ENCODE peak calls at places on chromosome 4, in four cellular contexts. X is astrocyte; L is stimulated activated CD4-positive, alpha-beta T cell treated with anti-CD3 and anti-CD28 coated beads, Interleukin-2, amount 100 ng/mL, for 24 hours; B is progenitor cell of endocrine pancreas. P is an unnamed sample.

GRCh38 chr4:25233737-25234389 is at the start of gene PI4K2B:
- DNase-seq in B (peak), L (peak), X (peak), P (peak)

GRCh38 chr4:38590017-38590416 is 74.0 kb upstream of the KLF3 start:
- DNase-seq in X (no peak), B (no peak), L (no peak), P (no peak)

GRCh38 chr4:140448830-140449229 is 21.4 kb upstream of the CLGN start:
- DNase-seq in X (peak), B (no peak), L (no peak), P (no peak)

GRCh38 chr4:152479428-152480026 is 56.4 kb downstream of the FBXW7 start:
- DNase-seq in B (no peak), X (peak), L (no peak), P (no peak)

GRCh38 chr4:113222431-113222979 is 173.1 kb downstream of the ANK2 start:
- DNase-seq in L (no peak), X (peak), B (no peak), P (no peak)

GRCh38 chr4:153152453-153153338 is 51.5 kb upstream of the TRIM2 start:
- DNase-seq in X (peak), B (peak), L (peak), P (peak)

GRCh38 chr4:139247656-139248238 is 32.3 kb downstream of the MGARP start:
- DNase-seq in X (no peak), B (no peak), L (no peak), P (no peak)

GRCh38 chr4:100366213-100366612 is 151.6 kb downstream of the EMCN start:
- DNase-seq in X (peak), L (no peak), B (no peak), P (no peak)

GRCh38 chr4:86453044-86453501 is 93.2 kb upstream of the MAPK10 start:
- DNase-seq in L (no peak), B (no peak), X (peak), P (no peak)

GRCh38 chr4:185232370-185232769 is 23.0 kb downstream of the SNX25 start:
- DNase-seq in L (no peak), B (no peak), X (peak), P (no peak)

GRCh38 chr4:21992330-21992729 is 43.8 kb upstream of the KCNIP4 start:
- DNase-seq in B (no peak), L (no peak), X (peak), P (no peak)

GRCh38 chr4:102439835-102440234 is 61.3 kb upstream of the NFKB1 start:
- DNase-seq in X (peak), B (no peak), L (no peak), P (no peak)

GRCh38 chr4:14744346-14744745 is 257.9 kb upstream of the CPEB2 start:
- DNase-seq in X (no peak), B (no peak), L (no peak), P (no peak)

GRCh38 chr4:143411527-143412480 is 75.1 kb downstream of the GAB1 start:
- DNase-seq in L (no peak), X (peak), B (no peak), P (no peak)

GRCh38 chr4:128517739-128518510 is 230.3 kb upstream of the PGRMC2 start:
- DNase-seq in X (peak), B (no peak), L (no peak), P (no peak)

GRCh38 chr4:167100120-167100519 is 134.2 kb downstream of the SPOCK3 start:
- DNase-seq in L (no peak), B (no peak), X (peak), P (no peak)

GRCh38 chr4:93791570-93792195 is 36.9 kb upstream of the ATOH1 start:
- DNase-seq in X (peak), B (peak), L (peak), P (peak)

GRCh38 chr4:123352966-123353365 is 43.6 kb upstream of the SPRY1 start:
- DNase-seq in X (no peak), L (no peak), B (no peak), P (no peak)

GRCh38 chr4:153326513-153326912 is 18.0 kb upstream of the MND1 start:
- DNase-seq in X (peak), B (no peak), L (no peak), P (no peak)

GRCh38 chr4:122826596-122827257 is at the start of gene FGF2:
- DNase-seq in X (peak), B (peak), L (peak), P (peak)

GRCh38 chr4:17068885-17069284 is 170.4 kb upstream of the LDB2 start:
- DNase-seq in X (peak), B (no peak), L (no peak), P (no peak)

GRCh38 chr4:6322761-6323566 is 53.3 kb downstream of the WFS1 start:
- DNase-seq in X (no peak), L (no peak), B (no peak), P (no peak)

GRCh38 chr4:145081756-145082155 is 16.2 kb downstream of the ANAPC10 start:
- DNase-seq in L (no peak), X (no peak), B (no peak), P (no peak)

GRCh38 chr4:26459756-26460530 is 30.3 kb downstream of the CCKAR start:
- DNase-seq in X (peak), L (no peak), B (no peak), P (no peak)

GRCh38 chr4:112521123-112522116 is 5.4 kb upstream of the NEUROG2 start:
- DNase-seq in X (no peak), L (peak), B (no peak), P (no peak)

GRCh38 chr4:73904491-73904890 is 35.3 kb downstream of the CXCL1 start:
- DNase-seq in X (peak), B (no peak), L (no peak), P (no peak)

GRCh38 chr4:143352052-143352451 is 15.4 kb downstream of the GAB1 start:
- DNase-seq in L (no peak), B (no peak), X (peak), P (no peak)

GRCh38 chr4:150909116-150909515 is 106.0 kb downstream of the LRBA start:
- DNase-seq in L (no peak), X (no peak), B (no peak), P (no peak)

GRCh38 chr4:23788460-23788859 is 101.4 kb downstream of the PPARGC1A start:
- DNase-seq in X (peak), B (no peak), L (no peak), P (no peak)

GRCh38 chr4:186557486-186557885 is 2.1 kb upstream of the MTNR1A start:
- DNase-seq in B (no peak), L (no peak), X (peak), P (no peak)

GRCh38 chr4:73607375-73608026 is 12.7 kb downstream of the RASSF6 start:
- DNase-seq in L (no peak), X (no peak), B (no peak), P (no peak)

GRCh38 chr4:188975271-188975670 is 836.0 kb downstream of the TRIML1 start:
- DNase-seq in L (no peak), B (no peak), X (no peak), P (no peak)

GRCh38 chr4:38867478-38868054 is at the start of gene FAM114A1:
- DNase-seq in B (peak), X (peak), L (peak), P (no peak)

GRCh38 chr4:2058264-2059033 is 678 bp upstream of the NAT8L start:
- DNase-seq in B (peak), L (peak), X (no peak), P (no peak)

GRCh38 chr4:186676531-186677158 is 47.0 kb downstream of the FAT1 start:
- DNase-seq in L (no peak), X (peak), B (no peak), P (no peak)

GRCh38 chr4:140497776-140498636 is at the start of gene MGAT4D:
- DNase-seq in L (peak), B (peak), X (no peak), P (peak)

GRCh38 chr4:126778348-126778747 is 854.4 kb upstream of the INTU start:
- DNase-seq in B (no peak), L (no peak), X (peak), P (no peak)

GRCh38 chr4:128357286-128357685 is 69.7 kb upstream of the PGRMC2 start:
- DNase-seq in X (no peak), L (no peak), B (no peak), P (no peak)

GRCh38 chr4:111854494-111855087 is 290.7 kb upstream of the FAM241A start:
- DNase-seq in X (peak), L (peak), B (peak), P (no peak)

P was measured in stimulated activated naive CD8-positive, alpha-beta T cell treated with anti-CD3 and anti-CD28 coated beads, Interleukin-15, amount 100 ng/mL, for 72 hours.